ENCODE peak calls at places on chromosomes 3 and 15, in seven cellular contexts. Z is SK-N-SH, V is K562, E is Panc1, R is HepG2, J is HCT116, T is GM12878. Q is an unnamed sample. For H3K4me1, the result is how much of the 10 kb centered on the place peaks cover.

GRCh38 chr3:128996741-128997140 is 2.9 kb upstream of the CFAP92 start:
- DNase-seq in Z (peak), V (no peak), E (no peak), R (no peak), J (no peak), T (no peak), Q (no peak)

GRCh38 chr15:23854535-23855252 is 167.6 kb upstream of the NDN start:
- DNase-seq in Z (no peak), V (no peak), E (no peak), R (no peak), J (no peak), T (no peak), Q (peak)

GRCh38 chr3:157499342-157499963 is 3.8 kb downstream of the VEPH1 start:
- DNase-seq in Z (no peak), V (no peak), E (no peak), R (peak), J (peak), T (no peak), Q (peak)

GRCh38 chr15:31081568-31082250 is 19.8 kb downstream of the TRPM1 start:
- DNase-seq in Z (no peak), V (no peak), E (no peak), R (no peak), J (no peak), T (no peak), Q (no peak)

GRCh38 chr3:3110749-3111361 is 681 bp upstream of the IL5RA start:
- DNase-seq in Z (no peak), V (no peak), E (no peak), R (no peak), J (no peak), T (no peak), Q (peak)

GRCh38 chr15:89912145-89912673 is 543 bp downstream of the ARPIN start:
- DNase-seq in Z (peak), V (no peak), E (no peak), R (no peak), J (no peak), T (no peak), Q (peak)

GRCh38 chr3:193744048-193744821 is 151.2 kb downstream of the OPA1 start:
- DNase-seq in Z (no peak), V (peak), E (no peak), R (peak), J (no peak), T (peak), Q (peak)

GRCh38 chr3:127787556-127787955 is 34.8 kb downstream of the MGLL start:
- DNase-seq in Z (no peak), V (no peak), E (no peak), R (no peak), J (no peak), T (no peak), Q (no peak)

GRCh38 chr3:125403789-125404188 is 28.7 kb upstream of the ZNF148 start:
- DNase-seq in Z (no peak), V (no peak), E (no peak), R (no peak), J (no peak), T (no peak), Q (peak)

GRCh38 chr3:96449803-96450202 is 364.6 kb upstream of the EPHA6 start:
- DNase-seq in Z (no peak), V (no peak), E (no peak), R (peak), J (no peak), T (no peak), Q (peak)

GRCh38 chr3:98577178-98577895 is 16.1 kb downstream of the CPOX start:
- DNase-seq in Z (no peak), V (no peak), E (no peak), R (no peak), J (no peak), T (no peak), Q (no peak)

GRCh38 chr15:39934415-39935044 is 615 bp downstream of the EIF2AK4 start:
- DNase-seq in Z (peak), V (no peak), E (no peak), R (peak), J (no peak), T (no peak), Q (no peak)

GRCh38 chr15:75307778-75308390 is 25.2 kb downstream of the GOLGA6D start:
- DNase-seq in Z (peak), V (peak), E (peak), R (peak), J (peak), T (no peak), Q (peak)

GRCh38 chr15:70172124-70172523 is 74.4 kb upstream of the TLE3 start:
- DNase-seq in Z (no peak), V (no peak), E (no peak), R (no peak), J (no peak), T (no peak), Q (no peak)

GRCh38 chr3:43879166-43879565 is 188.4 kb downstream of the ABHD5 start:
- DNase-seq in Z (no peak), V (peak), E (no peak), R (no peak), J (peak), T (no peak), Q (peak)

GRCh38 chr3:98732239-98733054 is 30.7 kb upstream of the ST3GAL6 start:
- DNase-seq in Z (peak), V (no peak), E (no peak), R (peak), J (peak), T (no peak), Q (peak)

GRCh38 chr3:124504332-124505059 is 225.8 kb upstream of the UMPS start:
- DNase-seq in Z (no peak), V (no peak), E (no peak), R (no peak), J (no peak), T (no peak), Q (no peak)

GRCh38 chr15:79130535-79131130 is 40.1 kb upstream of the RASGRF1 start:
- DNase-seq in Z (no peak), V (peak), E (no peak), R (no peak), J (no peak), T (no peak), Q (peak)

GRCh38 chr3:106004137-106004600 is 135.4 kb upstream of the CBLB start:
- DNase-seq in Z (no peak), V (peak), E (no peak), R (no peak), J (no peak), T (no peak), Q (no peak)

GRCh38 chr15:23439513-23439912 is 7.5 kb downstream of the GOLGA6L2 start:
- DNase-seq in Z (no peak), V (no peak), E (no peak), R (no peak), J (no peak), T (no peak), Q (no peak)

GRCh38 chr3:140170612-140171011 is 235.6 kb downstream of the CLSTN2 start:
- DNase-seq in Z (no peak), V (no peak), E (no peak), R (no peak), J (no peak), T (peak), Q (no peak)

GRCh38 chr15:93029613-93030429 is 59.2 kb downstream of the RGMA start:
- DNase-seq in Z (no peak), V (no peak), E (no peak), R (no peak), J (no peak), T (no peak), Q (no peak)

GRCh38 chr3:44883999-44884431 is 9.6 kb downstream of the TGM4 start:
- DNase-seq in Z (peak), V (no peak), E (peak), R (no peak), J (peak), T (no peak), Q (no peak)

GRCh38 chr15:77067691-77068367 is 3.1 kb downstream of the TSPAN3 start:
- DNase-seq in Z (no peak), V (no peak), E (no peak), R (no peak), J (no peak), T (no peak), Q (no peak)

GRCh38 chr3:30075514-30075913 is 530.9 kb upstream of the TGFBR2 start:
- DNase-seq in Z (no peak), V (no peak), E (no peak), R (no peak), J (no peak), T (no peak), Q (no peak)

GRCh38 chr3:32391643-32392529 is at the start of gene CMTM7:
- DNase-seq in Z (peak), V (peak), E (no peak), R (peak), J (peak), T (no peak), Q (peak)

GRCh38 chr3:23944007-23944760 is 902 bp upstream of the NR1D2 start:
- DNase-seq in Z (no peak), V (no peak), E (no peak), R (no peak), J (no peak), T (no peak), Q (no peak)

GRCh38 chr15:99187886-99188285 is 61.5 kb downstream of the TTC23 start:
- DNase-seq in Z (no peak), V (no peak), E (no peak), R (no peak), J (no peak), T (no peak), Q (no peak)

GRCh38 chr3:11465744-11466611 is 177.7 kb downstream of the VGLL4 start:
- DNase-seq in Z (peak), V (no peak), E (no peak), R (no peak), J (no peak), T (no peak), Q (no peak)

GRCh38 chr3:49171119-49171774 is at the start of gene KLHDC8B:
- DNase-seq in Z (peak), V (peak), E (no peak), R (peak), J (peak), T (peak), Q (peak)

GRCh38 chr3:172221550-172221949 is 182.2 kb downstream of the FNDC3B start:
- DNase-seq in Z (no peak), V (no peak), E (no peak), R (no peak), J (no peak), T (no peak), Q (no peak)

GRCh38 chr3:150765949-150766720 is 3.2 kb upstream of the SIAH2 start:
- DNase-seq in Z (no peak), V (peak), E (no peak), R (peak), J (no peak), T (peak), Q (peak)
- TF ChIP-seq REST in Z (no peak), V (no peak), E (no peak), R (peak), J (no peak), T (no peak), Q (no peak)

GRCh38 chr3:16484216-16484615 is 29.3 kb downstream of the RFTN1 start:
- DNase-seq in Z (no peak), V (no peak), E (no peak), R (no peak), J (no peak), T (no peak), Q (no peak)
- H3K4me1 ChIP-seq in Z (under half), V (under half), E (under half), R (under half), J (under half), T (under half), Q (under half)

DNA sequence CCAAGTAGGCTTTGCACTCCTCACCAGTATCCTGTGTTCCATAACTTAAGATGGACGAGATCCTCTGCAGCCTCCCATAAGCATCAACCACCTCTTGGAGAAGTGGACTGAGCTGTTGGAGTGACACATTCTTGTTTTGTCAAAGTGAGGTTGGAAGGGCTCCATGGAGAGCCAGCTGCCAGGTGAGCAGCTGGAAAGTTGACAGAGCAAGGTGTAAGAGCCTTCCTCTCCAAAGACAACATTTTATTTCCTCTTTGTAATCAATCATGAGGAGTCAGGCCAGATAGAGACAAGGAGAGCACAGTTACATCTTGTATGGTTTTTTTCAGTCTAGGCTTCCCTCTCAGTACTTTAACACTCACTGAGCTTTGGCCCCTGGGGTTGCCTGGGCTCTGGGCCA is 5.1 kb downstream of the ABI3BP start:
- DNase-seq in Z (no peak), V (no peak), E (no peak), R (no peak), J (no peak), T (no peak), Q (no peak)
- TF ChIP-seq POLR2AphosphoS5 in Z (no peak), V (no peak), E (no peak), R (no peak), J (no peak), T (no peak), Q (no peak)

GRCh38 chr3:174168026-174168425 is 691.1 kb upstream of the NAALADL2 start:
- DNase-seq in Z (no peak), V (no peak), E (no peak), R (no peak), J (no peak), T (no peak), Q (peak)
- TF ChIP-seq REST in Z (no peak), V (no peak), E (no peak), R (no peak), J (no peak), T (no peak), Q (no peak)